ENCODE peak calls at places on chromosomes 11 and 22, in five cellular contexts. V is effector memory CD8-positive, alpha-beta T cell; E is LoVo; G is natural killer cell treated with Interleukin-12 subunit alpha and Interleukin-12 subunit beta and Interleukin-15 and Interleukin-18, amount 100 ng/mL, for 72 hours; U is AG09319. Z is an unnamed sample.

GRCh38 chr11:5631969-5632635 is 7.3 kb downstream of the TRIM34 start:
- DNase-seq in V (no peak), E (no peak), G (no peak), U (no peak), Z (no peak)

GRCh38 chr11:117443269-117444186 is 115.9 kb downstream of the CEP164 start:
- DNase-seq in V (no peak), E (no peak), G (no peak), U (no peak), Z (no peak)

GRCh38 chr22:44975444-44976262 is 34.2 kb downstream of the PHF21B start:
- DNase-seq in V (peak; percentile 21), E (peak; percentile 74), G (peak; percentile 73), U (peak; percentile 31), Z (peak; percentile 51)

GRCh38 chr11:7648264-7648663 is 25.0 kb downstream of the CYB5R2 start:
- DNase-seq in V (no peak), E (no peak), G (no peak), U (no peak), Z (no peak)

GRCh38 chr11:101342307-101342706 is 212.7 kb upstream of the PGR start:
- DNase-seq in V (no peak), E (no peak), G (no peak), U (no peak), Z (no peak)

GRCh38 chr11:61797263-61797944 is 4.7 kb downstream of the FEN1 start:
- DNase-seq in V (peak; percentile 74), E (peak; percentile 76), G (peak; percentile 76), U (peak; percentile 67), Z (peak; percentile 82)

GRCh38 chr11:34792814-34793241 is 123.4 kb downstream of the APIP start:
- DNase-seq in V (no peak), E (no peak), G (no peak), U (no peak), Z (no peak)

GRCh38 chr11:60951909-60952741 is at the start of gene SLC15A3:
- DNase-seq in V (no peak), E (peak; percentile 20), G (no peak), U (no peak), Z (no peak)

GRCh38 chr11:12060385-12060980 is 49.9 kb upstream of the MICAL2 start:
- DNase-seq in V (no peak), E (no peak), G (no peak), U (no peak), Z (no peak)

GRCh38 chr11:126815111-126815510 is 185.5 kb downstream of the KIRREL3 start:
- DNase-seq in V (no peak), E (no peak), G (no peak), U (no peak), Z (no peak)

GRCh38 chr11:45021692-45022130 is 71.0 kb upstream of the TP53I11 start:
- DNase-seq in V (no peak), E (no peak), G (no peak), U (peak; percentile 79), Z (no peak)